ENCODE peak calls at places on chromosome 9, in eight cellular contexts. J is thyroid gland, M is fibroblast of lung, C is heart right ventricle, F is kidney epithelial cell, B is HCT116, P is right lobe of liver, N is IMR-90. S is an unnamed sample.

GRCh38 chr9:33311953-33312352 is 21.6 kb downstream of the NFX1 start:
- DNase-seq in B (no peak), M (peak; percentile 27), J (no peak), P (no peak), F (no peak), N (peak; percentile 83), C (no peak), S (peak; percentile 35)

GRCh38 chr9:16869140-16869903 is 1.1 kb downstream of the BNC2 start:
- DNase-seq in B (no peak), J (peak; percentile 6), N (peak; percentile 50), F (no peak), C (no peak), M (peak; percentile 52), P (no peak), S (peak; percentile 60)

GRCh38 chr9:111759762-111760639 is 34.7 kb downstream of the SHOC1 start:
- DNase-seq in B (peak; percentile 76), F (peak; percentile 54), C (no peak), N (peak; percentile 91), P (no peak), J (peak; percentile 10), M (peak; percentile 72), S (peak; percentile 95)

GRCh38 chr9:114811301-114811700 is 5.5 kb upstream of the TNFSF15 start:
- DNase-seq in M (peak; percentile 69), B (no peak), N (no peak), J (no peak), F (no peak), P (no peak), C (no peak), S (no peak)

GRCh38 chr9:83538172-83538889 is at the start of gene FRMD3:
- DNase-seq in M (peak; percentile 67), F (peak; percentile 21), B (peak; percentile 43), J (peak; percentile 91), C (peak; percentile 91), P (peak; percentile 87), N (peak; percentile 16), S (peak; percentile 63)

GRCh38 chr9:33506626-33507370 is 17.3 kb upstream of the ANKRD18B start:
- DNase-seq in B (peak; percentile 27), N (peak; percentile 97), F (peak; percentile 97), C (no peak), M (peak; percentile 98), J (peak; percentile 41), P (no peak), S (peak; percentile 95)

GRCh38 chr9:99368341-99369326 is 146.6 kb downstream of the SEC61B start:
- DNase-seq in M (peak; percentile 79), N (peak; percentile 83), P (peak; percentile 28), C (peak; percentile 62), F (no peak), B (no peak), J (no peak), S (peak; percentile 75)

GRCh38 chr9:106528158-106528557 is 334.8 kb upstream of the ZNF462 start:
- DNase-seq in M (no peak), N (no peak), C (no peak), J (no peak), P (no peak), F (no peak), B (no peak), S (no peak)

GRCh38 chr9:125409217-125409636 is 147.6 kb downstream of the GAPVD1 start:
- DNase-seq in N (no peak), P (no peak), B (peak; percentile 86), C (no peak), F (no peak), J (no peak), M (no peak), S (no peak)

GRCh38 chr9:95171001-95171400 is 146.5 kb downstream of the FANCC start:
- DNase-seq in B (no peak), P (no peak), F (no peak), N (peak; percentile 67), M (peak; percentile 68), J (no peak), C (no peak), S (peak; percentile 77)

GRCh38 chr9:98833090-98833956 is 25.9 kb downstream of the GALNT12 start:
- DNase-seq in P (no peak), N (no peak), J (no peak), C (peak; percentile 36), B (no peak), M (no peak), F (no peak), S (no peak)

GRCh38 chr9:130453487-130453886 is 8.7 kb downstream of the ASS1 start:
- DNase-seq in M (peak; percentile 55), F (peak; percentile 55), P (peak; percentile 77), B (no peak), N (peak; percentile 34), C (peak; percentile 53), J (peak; percentile 93), S (peak; percentile 73)

GRCh38 chr9:36118706-36119105 is 17.8 kb upstream of the GLIPR2 start:
- DNase-seq in B (no peak), C (no peak), P (no peak), J (peak; percentile 96), M (peak; percentile 32), N (peak; percentile 33), F (no peak), S (no peak)

GRCh38 chr9:70117835-70118319 is 74.2 kb downstream of the MAMDC2 start:
- DNase-seq in B (no peak), F (no peak), N (peak; percentile 74), P (no peak), M (peak; percentile 90), C (no peak), J (no peak), S (peak; percentile 78)

GRCh38 chr9:134983094-134983493 is 65.4 kb upstream of the FCN1 start:
- DNase-seq in P (peak; percentile 66), J (no peak), F (no peak), C (peak; percentile 58), N (no peak), B (no peak), M (no peak), S (no peak)
- TF ChIP-seq CTCF in P (peak; percentile 60), J (peak; percentile 14), F (no peak), C (peak; percentile 31), N (no peak), B (peak; percentile 37), M (peak; percentile 31), S (peak; percentile 44)

GRCh38 chr9:128243486-128244415 is 32.1 kb downstream of the GOLGA2 start:
- DNase-seq in M (peak; percentile 11), F (no peak), P (no peak), B (no peak), J (no peak), C (peak; percentile 52), N (peak; percentile 21), S (peak; percentile 29)
- H3K4me3 ChIP-seq in M (peak overlapping the region; percentile 62), F (no peak overlapping the region), P (no peak overlapping the region), B (no peak overlapping the region), J (no peak overlapping the region), C (peak overlapping the region; percentile 14), N (peak overlapping the region; percentile 47), S (peak overlapping the region; percentile 52)

GRCh38 chr9:109652112-109652511 is 127.9 kb upstream of the PALM2AKAP2 start:
- DNase-seq in J (no peak), F (no peak), N (peak; percentile 10), M (peak; percentile 62), B (no peak), P (no peak), C (no peak), S (peak; percentile 13)

GRCh38 chr9:109653470-109653869 is 126.5 kb upstream of the PALM2AKAP2 start:
- DNase-seq in N (no peak), M (no peak), B (no peak), J (no peak), F (no peak), P (no peak), C (no peak), S (no peak)

GRCh38 chr9:109652971-109653370 is 127.0 kb upstream of the PALM2AKAP2 start:
- DNase-seq in N (peak; percentile 16), J (no peak), F (no peak), C (peak; percentile 7), M (peak; percentile 51), B (no peak), P (no peak), S (peak; percentile 68)
- TF ChIP-seq CTCF in N (peak; percentile 38), J (no peak), F (peak; percentile 45), C (peak; percentile 14), M (peak; percentile 56), B (peak; percentile 47), P (peak; percentile 54), S (peak; percentile 81)

DNA sequence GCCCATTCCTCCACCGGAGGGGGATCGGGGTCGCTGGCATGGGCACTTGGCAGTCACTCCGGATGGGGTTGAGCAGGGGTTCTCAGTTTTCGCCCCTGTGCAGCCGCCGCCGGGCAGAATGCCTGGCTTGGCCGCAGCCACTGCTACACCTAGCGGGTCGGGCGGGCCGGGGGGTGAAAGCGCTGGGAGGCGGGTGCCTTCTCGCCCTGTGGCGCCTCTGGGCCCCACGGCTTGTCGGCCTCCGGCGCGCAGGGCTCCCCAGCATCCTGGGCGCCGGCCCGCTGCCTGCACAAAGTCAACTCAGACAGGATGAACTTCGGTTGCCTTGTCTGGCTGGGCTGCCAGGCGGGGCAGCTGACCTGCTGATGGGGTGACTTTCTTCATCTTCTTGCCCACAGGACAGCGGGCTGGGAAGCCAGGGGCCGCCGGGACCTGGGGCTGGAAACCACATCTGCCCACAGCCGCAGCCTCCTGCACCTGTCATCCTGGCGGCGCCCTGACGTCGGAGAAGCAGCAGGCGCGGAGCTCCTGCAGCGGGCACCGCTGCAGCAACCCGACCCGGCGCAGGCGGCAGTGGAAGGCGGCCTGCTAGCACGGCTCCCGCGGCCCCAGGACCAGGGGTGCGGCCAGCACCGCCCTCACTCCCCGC is 1.2 kb upstream of the ANKRD18A start:
- DNase-seq in N (no peak), P (peak; percentile 46), B (no peak), C (peak; percentile 17), J (peak; percentile 57), M (peak; percentile 14), F (no peak), S (no peak)
- H3K4me3 ChIP-seq in N (no peak overlapping the region), P (peak overlapping the region; percentile 56), B (peak overlapping the region; percentile 74), C (peak overlapping the region; percentile 25), J (peak overlapping the region; percentile 65), M (no peak overlapping the region), F (peak overlapping the region; percentile 78), S (no peak overlapping the region)